ENCODE peak calls at places on chromosome 12, in five cellular contexts. B is fibroblast of lung, Q is SK-N-MC, A is heart left ventricle, L is MM.1S. P is an unnamed sample.

GRCh38 chr12:127991408-127991940 is 275.5 kb upstream of the TMEM132C start:
- DNase-seq in B (no peak), Q (no peak), A (no peak), L (no peak), P (no peak)

GRCh38 chr12:92905811-92906554 is 23.1 kb downstream of the EEA1 start:
- DNase-seq in B (no peak), Q (no peak), A (no peak), L (no peak), P (no peak)

GRCh38 chr12:132329739-132330548 is 555 bp upstream of the GALNT9 start:
- DNase-seq in B (no peak), Q (no peak), A (no peak), L (no peak), P (no peak)

GRCh38 chr12:110780448-110780847 is 37.8 kb upstream of the PPP1CC start:
- DNase-seq in B (no peak), Q (no peak), A (no peak), L (peak), P (no peak)

GRCh38 chr12:51636581-51636980 is 45.5 kb downstream of the SCN8A start:
- DNase-seq in B (peak), Q (peak), A (no peak), L (no peak), P (no peak)

GRCh38 chr12:115294443-115295133 is 610.6 kb upstream of the TBX3 start:
- DNase-seq in B (peak), Q (no peak), A (no peak), L (no peak), P (no peak)

GRCh38 chr12:109020750-109021380 is at the start of gene SVOP:
- DNase-seq in B (peak), Q (peak), A (peak), L (peak), P (peak)

GRCh38 chr12:52246720-52247621 is 13.9 kb downstream of the KRT7 start:
- DNase-seq in B (no peak), Q (no peak), A (no peak), L (no peak), P (peak)

GRCh38 chr12:113260127-113260526 is 38.9 kb downstream of the TPCN1 start:
- DNase-seq in B (no peak), Q (no peak), A (no peak), L (no peak), P (peak)

GRCh38 chr12:40325349-40325960 is 100.7 kb downstream of the LRRK2 start:
- DNase-seq in B (peak), Q (no peak), A (no peak), L (peak), P (no peak)

GRCh38 chr12:70918321-70918720 is 2.2 kb downstream of the PTPRR start:
- DNase-seq in B (no peak), Q (no peak), A (no peak), L (no peak), P (no peak)

GRCh38 chr12:106248849-106249371 is 1.1 kb upstream of the CKAP4 start:
- DNase-seq in B (peak), Q (no peak), A (no peak), L (peak), P (no peak)

GRCh38 chr12:104683831-104684503 is 227.2 kb downstream of the CHST11 start:
- DNase-seq in B (no peak), Q (no peak), A (no peak), L (no peak), P (no peak)

GRCh38 chr12:64625243-64626077 is 15.2 kb downstream of the RASSF3 start:
- DNase-seq in B (peak), Q (peak), A (peak), L (no peak), P (peak)

GRCh38 chr12:119877639-119877948 is 474 bp upstream of the CIT start:
- DNase-seq in B (no peak), Q (no peak), A (no peak), L (no peak), P (no peak)
- H3K4me3 ChIP-seq in B (peak), Q (peak), A (peak), L (peak), P (peak)

GRCh38 chr12:124888203-124888602 is 24.5 kb upstream of the SCARB1 start:
- DNase-seq in B (no peak), Q (no peak), A (no peak), L (no peak), P (no peak)

GRCh38 chr12:124881123-124881522 is 17.5 kb upstream of the SCARB1 start:
- DNase-seq in B (no peak), Q (no peak), A (no peak), L (no peak), P (no peak)

GRCh38 chr12:124883263-124883876 is 19.7 kb upstream of the SCARB1 start:
- DNase-seq in B (no peak), Q (no peak), A (no peak), L (no peak), P (no peak)

GRCh38 chr12:124878795-124879516 is 15.3 kb upstream of the SCARB1 start:
- DNase-seq in B (no peak), Q (no peak), A (no peak), L (no peak), P (no peak)

GRCh38 chr12:124884587-124885438 is 21.1 kb upstream of the SCARB1 start:
- DNase-seq in B (no peak), Q (no peak), A (no peak), L (peak), P (no peak)
- H3K4me3 ChIP-seq in B (no peak), Q (no peak), A (no peak), L (no peak), P (no peak)

GRCh38 chr12:1877169-1877878 is 41.1 kb downstream of the CACNA2D4 start:
- DNase-seq in B (no peak), Q (no peak), A (no peak), L (no peak), P (no peak)

GRCh38 chr12:1878695-1879094 is 39.8 kb downstream of the CACNA2D4 start:
- DNase-seq in B (no peak), Q (no peak), A (no peak), L (no peak), P (no peak)

GRCh38 chr12:1878214-1878613 is 40.2 kb downstream of the CACNA2D4 start:
- DNase-seq in B (no peak), Q (no peak), A (no peak), L (no peak), P (no peak)

GRCh38 chr12:1873531-1874149 is 44.8 kb downstream of the CACNA2D4 start:
- DNase-seq in B (no peak), Q (no peak), A (no peak), L (no peak), P (no peak)

DNA sequence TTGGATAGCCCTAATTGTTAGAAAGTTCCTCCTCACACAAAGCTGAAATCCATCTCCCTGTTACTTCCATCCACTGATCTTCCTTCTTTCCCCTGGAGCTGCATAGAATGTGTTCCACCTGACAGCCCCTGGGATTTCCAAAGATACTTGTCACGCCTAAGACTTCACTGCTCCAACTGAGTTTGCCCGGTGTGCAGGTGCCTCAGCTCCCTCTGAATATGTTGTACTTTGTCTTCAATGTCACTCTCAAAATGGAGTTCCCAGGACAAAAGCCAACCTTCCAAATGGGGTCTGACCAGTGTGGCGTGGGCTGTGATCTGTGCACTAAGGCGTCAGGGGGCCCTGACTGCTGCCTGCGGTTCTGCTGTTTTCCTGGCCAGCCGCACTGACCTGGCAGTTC is 42.8 kb downstream of the CACNA2D4 start:
- DNase-seq in B (no peak), Q (no peak), A (no peak), L (no peak), P (no peak)
- H3K4me3 ChIP-seq in B (no peak), Q (no peak), A (no peak), L (no peak), P (no peak)

DNA sequence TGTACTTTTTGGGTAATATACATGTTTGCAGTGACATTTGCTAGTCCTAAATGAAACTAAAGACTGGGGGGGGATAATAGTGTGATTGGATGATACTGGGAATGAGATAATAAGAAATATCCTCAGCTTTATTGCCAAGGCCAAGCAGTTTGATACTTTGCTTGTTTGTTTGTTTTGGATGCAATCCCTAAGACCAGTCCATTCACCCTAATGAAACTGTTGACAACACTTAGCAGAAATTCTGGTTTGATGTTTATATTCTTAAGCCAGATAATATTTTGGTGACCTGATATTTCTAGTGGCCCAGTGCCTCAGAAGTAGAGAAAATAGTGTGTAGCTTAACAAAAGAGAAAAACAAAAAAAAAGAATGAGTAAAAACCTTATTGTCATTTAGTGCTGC is 1.8 kb downstream of the PHC1 start:
- DNase-seq in B (no peak), Q (no peak), A (no peak), L (no peak), P (no peak)
- H3K4me3 ChIP-seq in B (peak), Q (peak), A (peak), L (no peak), P (no peak)

GRCh38 chr12:18849761-18850160 is 111.8 kb downstream of the CAPZA3 start:
- DNase-seq in B (no peak), Q (no peak), A (no peak), L (no peak), P (no peak)

GRCh38 chr12:18849080-18849479 is 111.2 kb downstream of the CAPZA3 start:
- DNase-seq in B (peak), Q (no peak), A (no peak), L (no peak), P (no peak)

GRCh38 chr12:18850752-18851151 is 112.8 kb downstream of the CAPZA3 start:
- DNase-seq in B (no peak), Q (no peak), A (no peak), L (no peak), P (no peak)

GRCh38 chr12:18857656-18858055 is 119.7 kb downstream of the CAPZA3 start:
- DNase-seq in B (no peak), Q (no peak), A (no peak), L (no peak), P (no peak)

DNA sequence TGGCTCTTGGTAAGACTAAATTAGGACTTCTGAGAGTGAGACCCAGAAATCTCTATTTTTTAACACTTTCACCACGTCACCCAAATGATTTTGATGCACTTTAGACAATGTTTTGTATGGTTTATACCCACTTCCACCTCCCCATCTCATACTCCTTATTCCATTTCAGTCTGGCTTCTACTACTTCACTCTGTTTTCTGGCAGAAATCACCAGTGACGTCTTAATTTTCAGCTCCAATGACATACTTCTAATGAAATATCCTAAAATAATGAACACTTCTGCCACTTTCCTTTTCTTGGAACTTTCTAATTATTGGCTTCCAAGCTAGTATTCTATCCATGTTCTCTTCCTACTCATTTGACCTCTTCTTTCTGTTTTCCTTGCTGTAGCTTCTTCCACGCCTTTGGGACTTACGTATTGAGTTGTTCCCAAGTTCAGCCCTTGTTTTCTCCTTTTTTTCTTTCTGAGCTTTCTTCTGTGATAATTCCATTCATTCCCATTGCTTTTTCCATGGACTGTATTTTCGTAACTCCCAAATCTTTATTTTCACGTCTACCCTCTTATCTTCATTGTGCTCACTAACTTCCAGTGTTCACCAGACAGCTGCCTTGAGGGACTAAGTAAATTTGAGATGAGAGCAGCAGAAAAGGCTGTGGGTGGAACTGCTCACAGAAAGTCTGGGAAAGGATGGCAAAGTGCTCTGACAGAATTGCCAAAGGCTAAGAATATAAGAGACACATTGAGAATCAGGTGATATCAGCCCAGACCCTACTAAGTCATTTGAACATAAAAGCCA is 115.8 kb downstream of the CAPZA3 start:
- DNase-seq in B (no peak), Q (no peak), A (no peak), L (no peak), P (no peak)
- H3K4me3 ChIP-seq in B (no peak), Q (no peak), A (no peak), L (no peak), P (no peak)

DNA sequence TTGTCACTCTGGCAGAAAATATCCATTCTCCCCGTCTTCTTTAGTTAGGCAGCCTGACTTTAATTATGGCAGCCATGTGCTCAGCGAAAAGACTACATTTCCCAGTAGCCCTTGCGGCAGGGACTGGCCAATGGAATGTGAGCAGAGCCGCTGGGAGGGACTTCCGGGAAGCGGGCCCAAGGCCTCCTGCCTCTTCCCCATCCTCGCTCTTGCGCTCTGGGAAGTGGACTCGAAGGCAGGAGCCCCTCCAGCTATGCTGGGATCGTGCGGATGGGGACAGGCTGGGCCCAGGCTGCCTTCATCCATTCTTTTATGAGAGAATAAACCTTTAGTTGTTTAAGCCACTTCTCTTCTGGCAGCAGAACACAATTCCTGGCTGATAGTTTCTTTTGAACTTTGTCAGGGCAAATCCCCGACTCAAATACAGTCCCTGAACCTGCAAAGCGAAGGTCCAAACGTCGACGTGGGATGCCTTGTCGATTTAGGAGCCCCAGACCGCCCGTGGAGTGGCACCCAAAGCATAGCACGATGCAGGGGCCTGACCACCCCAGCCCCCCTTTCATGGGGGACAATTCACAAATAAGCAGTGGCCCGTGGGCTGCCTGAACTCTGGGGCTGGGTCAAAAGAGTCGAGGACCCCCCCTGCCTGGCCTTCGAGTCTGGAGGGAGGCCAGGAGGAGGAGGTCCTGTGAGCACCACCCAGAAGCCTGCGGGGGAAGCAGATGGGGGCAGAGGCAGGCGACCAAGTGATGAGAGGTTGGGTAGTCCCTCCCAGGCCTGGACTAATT is 15.6 kb upstream of the LRTM2 start:
- DNase-seq in B (peak), Q (peak), A (peak), L (peak), P (peak)
- H3K4me3 ChIP-seq in B (no peak), Q (no peak), A (no peak), L (peak), P (no peak)

GRCh38 chr12:95083938-95084337 is 10.5 kb upstream of the NR2C1 start:
- DNase-seq in B (peak), Q (no peak), A (no peak), L (no peak), P (peak)
- H3K4me3 ChIP-seq in B (no peak), Q (no peak), A (no peak), L (no peak), P (no peak)

P was measured in gastrocnemius medialis.